ENCODE peak calls at places on chromosomes 13 and 19, in six cellular contexts. Z, O, J, C, A and B are unnamed samples.

GRCh38 chr19:10655457-10656312 is 1.5 kb downstream of the ILF3 start:
- DNase-seq in C (peak; percentile 77), A (peak; percentile 26), Z (no peak), O (no peak), J (peak; percentile 61), B (no peak)

GRCh38 chr19:53091413-53091812 is 11.8 kb downstream of the ZNF160 start:
- DNase-seq in C (no peak), O (no peak), A (no peak), Z (no peak), J (no peak), B (no peak)

GRCh38 chr19:791605-792360 is 5.5 kb upstream of the PTBP1 start:
- DNase-seq in O (no peak), A (no peak), J (no peak), C (no peak), Z (no peak), B (no peak)

GRCh38 chr19:344625-345319 is at the start of gene MIER2:
- DNase-seq in A (peak; percentile 100), J (peak; percentile 18), O (peak; percentile 68), Z (peak; percentile 91), C (peak; percentile 84), B (peak; percentile 82)

GRCh38 chr19:36340786-36341386 is 38.1 kb downstream of the ZFP14 start:
- DNase-seq in C (no peak), J (no peak), Z (no peak), O (no peak), A (no peak), B (no peak)

GRCh38 chr13:74452176-74452575 is 318.0 kb upstream of the KLF12 start:
- DNase-seq in O (no peak), A (no peak), J (no peak), Z (no peak), C (no peak), B (no peak)

GRCh38 chr19:54448037-54448773 is 794 bp upstream of the LENG8 start:
- DNase-seq in O (peak; percentile 52), Z (no peak), J (peak; percentile 69), A (peak; percentile 73), C (peak; percentile 67), B (peak; percentile 64)

GRCh38 chr19:10262771-10263170 is 8.1 kb upstream of the ICAM1 start:
- DNase-seq in O (no peak), Z (no peak), C (no peak), J (no peak), A (no peak), B (no peak)

GRCh38 chr19:35619290-35619923 is 6.9 kb downstream of the HAUS5 start:
- DNase-seq in Z (no peak), O (no peak), A (no peak), C (no peak), J (no peak), B (no peak)

GRCh38 chr19:7067716-7068115 is 1.8 kb upstream of the ZNF557 start:
- DNase-seq in O (peak; percentile 23), Z (no peak), A (peak; percentile 19), C (no peak), J (no peak), B (no peak)

GRCh38 chr19:47778954-47779351 is 450 bp downstream of the SELENOW start:
- DNase-seq in J (no peak), O (peak; percentile 18), C (no peak), A (peak; percentile 57), Z (no peak), B (no peak)

GRCh38 chr13:113034451-113035208 is 65.6 kb downstream of the MCF2L start:
- DNase-seq in J (no peak), A (peak; percentile 92), Z (no peak), O (peak; percentile 60), C (no peak), B (no peak)

GRCh38 chr19:8615813-8616596 is 5.5 kb upstream of the ADAMTS10 start:
- DNase-seq in O (no peak), J (no peak), Z (peak; percentile 28), C (no peak), A (peak; percentile 79), B (peak; percentile 75)

GRCh38 chr19:52322429-52322828 is 13.6 kb upstream of the ZNF610 start:
- DNase-seq in C (no peak), O (no peak), A (no peak), J (no peak), Z (no peak), B (no peak)

GRCh38 chr19:44585371-44586141 is 27.8 kb upstream of the IGSF23 start:
- DNase-seq in A (peak; percentile 19), Z (no peak), C (no peak), J (no peak), O (peak; percentile 30), B (no peak)

GRCh38 chr13:20128459-20128927 is 32.4 kb downstream of the GJA3 start:
- DNase-seq in O (no peak), J (no peak), C (no peak), Z (no peak), A (no peak), B (no peak)

GRCh38 chr13:31824705-31825512 is 85.6 kb downstream of the RXFP2 start:
- DNase-seq in J (no peak), A (peak; percentile 65), O (peak; percentile 38), Z (no peak), C (no peak), B (no peak)

GRCh38 chr13:41065098-41065497 is 3.8 kb downstream of the WBP4 start:
- DNase-seq in Z (no peak), C (no peak), J (no peak), O (peak; percentile 89), A (peak; percentile 47), B (no peak)

GRCh38 chr19:57192064-57192395 is 730 bp downstream of the ZNF264 start:
- DNase-seq in A (peak; percentile 27), Z (no peak), J (no peak), O (no peak), C (no peak), B (no peak)

GRCh38 chr19:10566658-10567410 is 1.0 kb upstream of the KRI1 start:
- DNase-seq in O (no peak), A (no peak), C (no peak), J (no peak), Z (peak; percentile 26), B (no peak)

GRCh38 chr13:50991624-50992610 is 82.3 kb downstream of the RNASEH2B start:
- DNase-seq in Z (no peak), O (no peak), J (no peak), A (no peak), C (no peak), B (no peak)